ENCODE peak calls at places on chromosome 3, in eight cellular contexts. X, E, P, I, C, N, F and J are unnamed samples.

GRCh38 chr3:52796411-52796810 is 1.8 kb downstream of the ITIH3 start:
- DNase-seq in X (no peak), E (no peak), P (no peak), I (no peak), C (no peak), N (no peak), F (no peak), J (no peak)

GRCh38 chr3:112302061-112302830 is 8.2 kb upstream of the SLC9C1 start:
- DNase-seq in X (no peak), E (no peak), P (no peak), I (no peak), C (no peak), N (peak), F (peak), J (no peak)

GRCh38 chr3:178297732-178298131 is 238.5 kb upstream of the KCNMB2 start:
- DNase-seq in X (no peak), E (no peak), P (no peak), I (no peak), C (no peak), N (no peak), F (no peak), J (no peak)

GRCh38 chr3:181709537-181710279 is 2.0 kb upstream of the SOX2 start:
- DNase-seq in X (peak), E (no peak), P (peak), I (peak), C (peak), N (peak), F (peak), J (no peak)

GRCh38 chr3:52052831-52053306 is 3.5 kb downstream of the DUSP7 start:
- DNase-seq in X (peak), E (peak), P (peak), I (peak), C (peak), N (peak), F (no peak), J (peak)

GRCh38 chr3:4776980-4777581 is 202.2 kb upstream of the BHLHE40 start:
- DNase-seq in X (peak), E (no peak), P (peak), I (no peak), C (no peak), N (no peak), F (no peak), J (no peak)

GRCh38 chr3:123783811-123784210 is 100.3 kb downstream of the MYLK start:
- DNase-seq in X (no peak), E (no peak), P (peak), I (no peak), C (no peak), N (no peak), F (no peak), J (no peak)

GRCh38 chr3:131218196-131218595 is 163.4 kb upstream of the NUDT16 start:
- DNase-seq in X (no peak), E (no peak), P (peak), I (no peak), C (no peak), N (no peak), F (peak), J (no peak)